ENCODE peak calls at places on chromosomes 2 and 18, in four cellular contexts. H, J, X and I are unnamed samples.
A peak's percentile ranks its signal among the peaks of the same experiment; 100 is the strongest.

GRCh38 chr2:191015229-191015628 is 1.3 kb upstream of the STAT1 start:
- DNase-seq in H (no peak), J (no peak), X (no peak), I (no peak)

GRCh38 chr2:234252766-234253165 is 202.3 kb downstream of the SPP2 start:
- DNase-seq in H (no peak), J (no peak), X (no peak), I (no peak)

GRCh38 chr2:38572167-38572566 is 30.6 kb downstream of the HNRNPLL start:
- DNase-seq in H (no peak), J (no peak), X (no peak), I (no peak)

GRCh38 chr18:8609711-8610441 is 639 bp downstream of the RAB12 start:
- DNase-seq in H (peak; percentile 23), J (no peak), X (no peak), I (no peak)

GRCh38 chr2:67561411-67561965 is 164.4 kb downstream of the ETAA1 start:
- DNase-seq in H (peak; percentile 50), J (no peak), X (no peak), I (no peak)

GRCh38 chr2:154489271-154489858 is 209.1 kb upstream of the KCNJ3 start:
- DNase-seq in H (no peak), J (no peak), X (no peak), I (no peak)

GRCh38 chr2:27741673-27742072 is 29.8 kb upstream of the MRPL33 start:
- DNase-seq in H (no peak), J (no peak), X (no peak), I (no peak)

GRCh38 chr2:28997847-28998735 is 17.0 kb downstream of the TOGARAM2 start:
- DNase-seq in H (no peak), J (no peak), X (no peak), I (no peak)

GRCh38 chr2:185179783-185180182 is 558.8 kb upstream of the FSIP2 start:
- DNase-seq in H (no peak), J (no peak), X (no peak), I (no peak)

GRCh38 chr2:8457620-8458255 is 224.1 kb upstream of the ID2 start:
- DNase-seq in H (no peak), J (no peak), X (no peak), I (no peak)

GRCh38 chr2:44275915-44276279 is 617 bp downstream of the SLC3A1 start:
- DNase-seq in H (no peak), J (no peak), X (no peak), I (no peak)

GRCh38 chr2:120672526-120673204 is 63.0 kb upstream of the GLI2 start:
- DNase-seq in H (no peak), J (no peak), X (no peak), I (no peak)

GRCh38 chr18:70354771-70355170 is 65.9 kb downstream of the SOCS6 start:
- DNase-seq in H (no peak), J (no peak), X (no peak), I (no peak)

GRCh38 chr2:101479328-101479727 is 4.4 kb upstream of the RFX8 start:
- DNase-seq in H (no peak), J (no peak), X (no peak), I (no peak)

GRCh38 chr2:191635333-191636234 is 42.4 kb upstream of the NABP1 start:
- DNase-seq in H (no peak), J (no peak), X (peak; percentile 13), I (no peak)

GRCh38 chr2:43989549-43989948 is 6.2 kb downstream of the LRPPRC start:
- DNase-seq in H (no peak), J (no peak), X (no peak), I (no peak)

GRCh38 chr18:48777737-48778111 is 173.0 kb downstream of the SMAD7 start:
- DNase-seq in H (no peak), J (no peak), X (no peak), I (no peak)

GRCh38 chr2:96877513-96878159 is 7.8 kb upstream of the SEMA4C start:
- DNase-seq in H (no peak), J (no peak), X (no peak), I (no peak)

GRCh38 chr2:24491626-24492282 is 700 bp downstream of the NCOA1 start:
- DNase-seq in H (peak; percentile 76), J (no peak), X (no peak), I (peak; percentile 36)

GRCh38 chr2:192675640-192676039 is 480.9 kb upstream of the TMEFF2 start:
- DNase-seq in H (no peak), J (no peak), X (no peak), I (no peak)

GRCh38 chr2:180474716-180475115 is 467.6 kb upstream of the CWC22 start:
- DNase-seq in H (no peak), J (no peak), X (no peak), I (no peak)

GRCh38 chr2:10900216-10901109 is 11.3 kb upstream of the KCNF1 start:
- DNase-seq in H (no peak), J (no peak), X (peak; percentile 68), I (peak; percentile 54)

GRCh38 chr2:153386481-153386891 is 92.1 kb downstream of the RPRM start:
- DNase-seq in H (no peak), J (no peak), X (no peak), I (no peak)

GRCh38 chr2:119425620-119426395 is 5.8 kb upstream of the TMEM37 start:
- DNase-seq in H (no peak), J (no peak), X (no peak), I (no peak)

GRCh38 chr2:119428488-119429224 is 3.0 kb upstream of the TMEM37 start:
- DNase-seq in H (no peak), J (no peak), X (no peak), I (no peak)

GRCh38 chr2:119427756-119428155 is 3.9 kb upstream of the TMEM37 start:
- DNase-seq in H (no peak), J (no peak), X (no peak), I (no peak)

GRCh38 chr2:119426396-119426675 is 5.3 kb upstream of the TMEM37 start:
- DNase-seq in H (no peak), J (no peak), X (no peak), I (no peak)

GRCh38 chr2:119426801-119427395 is 4.8 kb upstream of the TMEM37 start:
- DNase-seq in H (no peak), J (peak; percentile 46), X (no peak), I (no peak)
- TF ChIP-seq POLR2A in H (no peak), J (no peak), X (no peak), I (no peak)

GRCh38 chr18:25279556-25279955 is 72.4 kb downstream of the ZNF521 start:
- DNase-seq in H (no peak), J (no peak), X (no peak), I (no peak)
- TF ChIP-seq POLR2A in H (no peak), J (no peak), X (no peak), I (no peak)

DNA sequence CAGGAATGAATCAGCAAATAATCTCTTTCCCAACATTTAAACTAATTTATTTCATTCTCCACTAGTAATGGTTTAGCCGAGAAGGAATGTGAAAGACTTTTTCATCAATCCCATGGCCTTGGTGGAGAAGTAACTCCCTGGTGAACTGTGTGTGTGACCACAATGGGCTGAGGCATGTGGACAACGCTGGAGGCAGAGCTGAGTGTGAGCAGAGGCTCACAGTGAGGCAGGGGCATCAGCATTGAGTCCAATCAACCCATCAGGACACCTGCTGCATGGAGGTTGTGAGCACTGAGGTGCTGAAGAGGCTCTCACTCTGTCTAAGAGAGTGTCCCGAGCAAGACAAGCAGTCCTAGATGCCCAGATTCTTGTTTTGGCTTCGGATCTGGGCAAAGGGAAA is 78.6 kb downstream of the ZNF519 start:
- DNase-seq in H (no peak), J (no peak), X (no peak), I (no peak)
- TF ChIP-seq POLR2A in H (no peak), J (no peak), X (no peak), I (no peak)

DNA sequence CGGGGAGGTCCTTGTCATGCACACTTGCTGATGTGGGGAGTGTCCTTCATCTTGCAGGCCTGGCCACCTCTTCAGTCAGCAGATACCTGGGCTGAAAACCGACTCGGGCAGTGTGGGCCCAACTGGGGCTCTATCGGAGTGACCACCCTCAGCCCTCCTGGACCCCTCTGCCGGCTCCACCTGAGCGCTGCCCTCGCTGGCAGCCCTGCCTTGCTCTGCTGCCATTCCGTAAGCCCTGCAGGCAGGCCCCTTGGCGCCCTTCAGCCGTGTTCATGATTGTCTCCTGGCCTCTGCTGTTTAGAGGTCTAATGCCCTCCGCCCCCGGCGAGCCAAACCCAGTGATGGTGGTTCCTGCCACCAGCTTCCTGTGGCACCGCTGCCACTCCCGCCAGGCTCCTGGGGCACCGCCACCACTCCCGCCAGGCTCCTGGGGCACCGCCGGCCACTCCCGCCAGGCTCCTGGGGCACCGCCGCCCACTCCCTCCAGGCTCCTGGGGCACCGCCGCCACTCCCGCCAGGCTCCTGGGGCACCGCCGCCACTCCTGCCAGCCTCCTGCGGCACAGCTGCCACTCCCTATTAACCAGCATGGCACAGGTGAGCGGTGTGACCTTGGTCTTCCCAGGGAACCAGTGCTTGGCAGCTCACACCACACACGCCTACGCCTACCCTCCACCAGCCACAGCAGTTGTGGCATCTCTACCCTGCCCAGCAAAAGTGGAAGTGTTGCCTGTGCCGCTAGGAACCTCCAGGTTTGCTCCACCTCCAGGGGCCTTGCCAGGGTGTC is 15.9 kb downstream of the CAPN10 start:
- DNase-seq in H (peak; percentile 11), J (peak; percentile 4), X (no peak), I (no peak)
- TF ChIP-seq POLR2A in H (no peak), J (no peak), X (no peak), I (no peak)

GRCh38 chr2:170968205-170969003 is 39.4 kb downstream of the GORASP2 start:
- DNase-seq in H (no peak), J (no peak), X (no peak), I (no peak)
- TF ChIP-seq POLR2A in H (no peak), J (no peak), X (no peak), I (no peak)

GRCh38 chr2:74457549-74458131 is 598 bp upstream of the WBP1 start:
- DNase-seq in H (peak; percentile 77), J (peak; percentile 38), X (no peak), I (no peak)
- TF ChIP-seq POLR2A in H (peak; percentile 47), J (peak; percentile 63), X (peak; percentile 19), I (peak; percentile 25)

GRCh38 chr18:76404345-76404831 is 90.7 kb downstream of the ZNF516 start:
- DNase-seq in H (no peak), J (no peak), X (no peak), I (no peak)
- TF ChIP-seq POLR2A in H (no peak), J (no peak), X (no peak), I (no peak)

GRCh38 chr2:225041871-225042799 is at the start of gene DOCK10:
- DNase-seq in H (peak; percentile 38), J (no peak), X (no peak), I (peak; percentile 30)

GRCh38 chr2:225038076-225038571 is 4.1 kb downstream of the DOCK10 start:
- DNase-seq in H (no peak), J (no peak), X (no peak), I (no peak)

GRCh38 chr2:225041210-225041870 is 928 bp downstream of the DOCK10 start:
- DNase-seq in H (peak; percentile 30), J (no peak), X (no peak), I (peak; percentile 20)

GRCh38 chr2:225042800-225043167 is 516 bp upstream of the DOCK10 start:
- DNase-seq in H (no peak), J (no peak), X (no peak), I (no peak)

DNA sequence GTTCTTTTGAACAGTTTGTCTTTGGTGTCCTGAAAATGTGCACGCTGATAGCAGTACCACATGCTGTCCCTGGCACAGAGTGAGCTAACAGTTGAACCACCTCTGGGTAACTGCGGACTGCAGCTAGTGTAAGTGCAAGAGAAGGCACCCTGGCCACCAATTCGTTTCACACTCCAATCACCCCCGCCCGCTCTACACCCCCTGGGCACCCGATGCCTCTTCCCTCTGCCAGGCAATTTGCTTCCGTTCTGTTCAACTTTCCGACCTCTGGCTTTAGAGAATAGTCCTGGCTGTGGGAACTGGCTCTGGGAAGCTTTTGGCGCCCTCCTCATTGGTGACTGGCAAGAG is 1.4 kb downstream of the DOCK10 start:
- DNase-seq in H (no peak), J (no peak), X (no peak), I (no peak)
- TF ChIP-seq POLR2A in H (no peak), J (no peak), X (no peak), I (no peak)